ENCODE peak calls at places on chromosomes 11 and 22, in nine cellular contexts. D, E, V, L, A, P, Q, H and N are unnamed samples.

GRCh38 chr11:120389693-120390584 is 53.7 kb downstream of the ARHGEF12 start:
- DNase-seq in P (no peak), A (peak), L (no peak), H (peak), Q (no peak), E (no peak), V (peak), D (no peak), N (no peak)

GRCh38 chr11:129117595-129118350 is 74.4 kb downstream of the ARHGAP32 start:
- DNase-seq in A (peak), H (peak), D (no peak), Q (peak), V (peak), L (no peak), E (peak), P (peak), N (peak)

GRCh38 chr22:23791737-23792645 is 5.2 kb downstream of the SMARCB1 start:
- DNase-seq in P (no peak), H (no peak), A (no peak), Q (no peak), D (no peak), V (no peak), L (no peak), E (no peak), N (no peak)

GRCh38 chr11:103016031-103016430 is 60.5 kb upstream of the MMP13 start:
- DNase-seq in H (no peak), Q (no peak), A (no peak), L (no peak), D (no peak), P (no peak), E (peak), V (no peak), N (no peak)

GRCh38 chr11:75022759-75023396 is 34.1 kb downstream of the NEU3 start:
- DNase-seq in D (peak), Q (peak), L (peak), P (peak), A (peak), V (peak), E (peak), H (peak), N (peak)

GRCh38 chr11:110125632-110126031 is 32.4 kb downstream of the ZC3H12C start:
- DNase-seq in L (no peak), H (no peak), Q (peak), D (no peak), A (no peak), V (peak), E (peak), P (peak), N (no peak)

GRCh38 chr22:47354668-47355387 is 592.4 kb downstream of the TBC1D22A start:
- DNase-seq in Q (no peak), H (no peak), E (no peak), V (no peak), D (no peak), P (no peak), L (no peak), A (no peak), N (no peak)

GRCh38 chr11:129611661-129612566 is 203.7 kb upstream of the TMEM45B start:
- DNase-seq in E (peak), D (no peak), H (no peak), P (no peak), V (peak), L (no peak), Q (peak), A (peak), N (peak)

DNA sequence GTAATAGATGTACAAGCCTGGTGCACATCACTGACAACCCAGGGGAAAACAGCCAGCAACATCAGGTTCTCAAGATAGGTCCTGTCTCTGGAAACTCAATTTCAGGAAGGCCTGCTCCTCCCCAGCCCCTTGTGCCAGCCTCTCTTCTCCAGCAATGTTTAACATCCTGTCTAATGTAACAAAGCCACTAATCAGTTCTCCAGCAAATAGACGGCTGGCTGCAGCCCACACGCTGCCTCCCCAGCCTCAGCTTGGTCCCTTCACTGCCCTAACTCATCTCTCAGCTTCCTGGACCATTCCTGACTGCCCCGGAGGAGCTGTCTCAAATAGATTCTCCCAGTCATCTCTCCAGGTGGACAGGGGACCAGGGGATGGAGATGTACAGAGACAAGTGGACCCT is 37.8 kb downstream of the RPL27A start:
- DNase-seq in L (no peak), E (no peak), D (no peak), P (no peak), Q (no peak), V (no peak), A (peak), H (no peak), N (no peak)
- H3K4me2 ChIP-seq in L (no peak), E (no peak), D (no peak), P (peak), Q (no peak), V (peak), A (peak), H (peak), N (peak)

DNA sequence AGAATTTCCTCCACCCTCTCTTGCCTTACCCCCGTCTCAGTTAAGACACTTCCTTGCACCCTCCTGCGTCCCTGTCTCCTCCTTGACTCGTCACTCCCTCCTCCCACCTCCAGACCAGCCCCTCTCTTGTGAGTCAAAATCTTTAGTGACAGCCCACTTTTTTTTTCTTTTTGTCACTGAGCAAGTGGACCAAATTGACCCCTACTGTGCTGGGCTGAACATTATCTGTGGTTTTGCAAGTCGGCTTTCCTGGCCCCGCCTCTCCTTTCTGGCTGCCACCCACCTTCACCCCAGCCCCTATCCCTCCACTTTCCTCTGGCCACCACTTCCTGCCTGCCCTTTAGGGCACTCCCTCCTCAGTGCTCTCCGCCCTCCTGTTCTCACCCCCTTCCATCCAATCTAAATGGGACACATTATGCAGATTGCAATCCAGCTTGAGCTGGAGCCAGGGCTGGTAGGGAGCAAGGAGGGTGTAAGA is at the start of gene APLNR:
- DNase-seq in L (no peak), V (no peak), Q (no peak), P (no peak), E (no peak), H (no peak), D (no peak), A (no peak), N (peak)
- H3K4me3 ChIP-seq in L (no peak), V (no peak), Q (no peak), P (no peak), E (no peak), H (no peak), D (no peak), A (no peak), N (no peak)

GRCh38 chr22:38187413-38188212 is 6.0 kb upstream of the PLA2G6 start:
- DNase-seq in V (no peak), P (peak), E (no peak), L (no peak), H (peak), A (peak), D (no peak), Q (no peak), N (no peak)
- TF ChIP-seq EZH2 in V (no peak), P (no peak), E (no peak), L (no peak), H (no peak), A (no peak), D (no peak), Q (no peak), N (no peak)

GRCh38 chr22:37221424-37222336 is 9.4 kb upstream of the SSTR3 start:
- DNase-seq in P (no peak), E (no peak), A (no peak), D (no peak), L (no peak), H (no peak), V (no peak), Q (no peak), N (no peak)
- H3K4me2 ChIP-seq in P (no peak), E (no peak), A (no peak), D (no peak), L (peak), H (no peak), V (no peak), Q (no peak), N (no peak)

GRCh38 chr11:3710485-3711259 is 39.5 kb upstream of the CHRNA10 start:
- DNase-seq in E (peak), Q (no peak), A (no peak), P (no peak), L (no peak), H (no peak), V (no peak), D (no peak), N (no peak)
- H3K4me3 ChIP-seq in E (no peak), Q (no peak), A (no peak), P (no peak), L (no peak), H (no peak), V (no peak), D (no peak), N (no peak)

DNA sequence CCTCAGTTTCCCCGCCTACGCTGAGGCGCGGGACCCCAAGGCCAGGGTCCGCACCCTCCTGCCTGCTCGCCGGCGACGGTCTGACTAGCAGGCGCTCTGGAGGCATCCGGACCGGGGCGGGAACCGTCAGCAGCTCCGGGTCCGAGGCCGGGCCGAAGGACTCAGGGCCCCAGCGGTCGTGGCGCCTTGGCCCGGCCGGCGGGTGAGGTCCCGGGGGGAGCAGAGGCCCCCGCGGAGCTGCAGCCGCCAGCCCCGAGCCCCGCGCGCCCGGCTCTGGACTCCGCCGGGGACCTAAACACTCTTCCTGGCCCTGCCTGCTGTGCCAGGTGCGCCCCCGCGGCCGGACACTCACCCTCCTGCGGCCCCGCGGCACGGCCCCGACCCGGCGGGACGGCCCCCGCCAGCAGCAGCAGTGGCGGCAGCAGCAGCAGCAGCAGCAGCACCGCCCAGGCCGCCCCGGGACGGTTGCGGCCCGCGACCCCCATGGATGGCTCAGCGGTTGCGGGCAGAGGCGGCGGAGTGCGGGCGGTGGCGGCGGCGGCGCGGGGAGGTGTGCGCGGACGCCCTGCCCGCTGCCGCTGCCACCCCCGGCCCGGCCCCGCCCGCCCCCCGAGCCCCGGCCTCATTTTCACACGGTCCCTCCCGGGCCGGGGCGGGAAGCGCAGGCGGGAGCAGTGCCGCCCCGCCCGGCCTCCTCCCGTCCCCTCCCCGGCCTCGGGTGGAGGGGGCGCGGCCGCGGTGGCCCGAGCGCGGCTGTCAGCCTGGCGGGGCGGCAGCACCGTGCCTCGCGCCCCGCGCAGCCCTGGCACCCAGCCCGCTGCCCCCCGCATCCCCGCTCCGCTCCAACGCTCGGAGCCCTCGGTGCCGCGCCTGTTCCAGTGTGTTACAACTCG is at the start of gene SCUBE2:
- DNase-seq in V (no peak), E (no peak), H (no peak), Q (no peak), D (no peak), A (no peak), L (no peak), P (no peak), N (peak)
- TF ChIP-seq EZH2 in V (no peak), E (no peak), H (no peak), Q (no peak), D (peak), A (peak), L (no peak), P (peak), N (peak)

DNA sequence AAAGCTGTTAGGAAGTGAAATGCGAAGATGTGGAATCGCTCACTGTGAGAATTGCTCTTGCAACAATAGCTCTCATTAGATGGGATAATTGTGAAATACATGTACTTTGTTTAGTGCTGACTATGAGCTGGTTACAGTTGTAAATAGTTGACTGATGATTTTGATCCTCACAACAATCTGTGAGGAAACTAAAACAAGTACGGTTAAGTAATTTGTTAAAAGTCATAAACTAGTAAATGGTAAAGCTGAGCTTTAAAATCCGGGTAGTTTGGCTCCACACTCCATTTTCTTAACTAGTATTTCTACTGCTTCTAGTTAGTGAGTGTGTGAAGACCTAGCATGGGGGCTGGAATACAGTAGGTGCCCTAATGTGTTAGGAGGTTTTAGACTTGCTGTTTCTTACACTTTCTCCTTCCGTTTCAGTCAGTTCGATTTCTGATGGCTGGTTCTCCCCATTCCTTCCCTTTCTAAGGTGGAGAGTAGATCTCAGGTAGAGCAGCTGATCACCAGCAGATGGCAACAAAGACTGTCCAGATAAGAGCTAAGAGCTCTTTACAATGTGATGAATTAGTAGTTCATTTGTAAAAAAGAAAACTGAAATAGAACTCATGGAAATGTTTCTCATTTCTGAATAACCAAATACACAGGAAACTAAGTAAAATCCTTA is 16.3 kb upstream of the CYP2R1 start:
- DNase-seq in P (peak), E (peak), A (peak), L (no peak), Q (peak), H (no peak), V (peak), D (no peak), N (peak)
- H3K4me2 ChIP-seq in P (peak), E (no peak), A (peak), L (no peak), Q (no peak), H (peak), V (no peak), D (no peak), N (no peak)